ENCODE peak calls at places on chromosome 9, in four cellular contexts. Z is aorta, S is tibial nerve, R is A549. B is an unnamed sample.

GRCh38 chr9:38681747-38682227 is 38.1 kb downstream of the FAM240B start:
- DNase-seq in Z (no peak), S (no peak), R (no peak), B (peak; percentile 91)

GRCh38 chr9:109115931-109116541 is 3.7 kb downstream of the TMEM245 start:
- DNase-seq in R (no peak), S (no peak), Z (peak; percentile 61), B (no peak)

GRCh38 chr9:136742640-136743391 is at the start of gene LCN10:
- DNase-seq in R (no peak), Z (no peak), S (no peak), B (no peak)

GRCh38 chr9:124357591-124358361 is 57.5 kb downstream of the PSMB7 start:
- DNase-seq in S (no peak), Z (no peak), R (no peak), B (no peak)

GRCh38 chr9:128081052-128081451 is 13.0 kb downstream of the SLC25A25 start:
- DNase-seq in R (no peak), Z (no peak), S (peak; percentile 48), B (peak; percentile 95)

GRCh38 chr9:100884518-100884917 is 144.0 kb upstream of the PLPPR1 start:
- DNase-seq in R (no peak), S (no peak), Z (no peak), B (no peak)

GRCh38 chr9:80251778-80252177 is 680.0 kb downstream of the TLE4 start:
- DNase-seq in S (no peak), Z (no peak), R (no peak), B (no peak)

GRCh38 chr9:36486454-36486932 is 86.2 kb upstream of the MELK start:
- DNase-seq in S (no peak), R (no peak), Z (no peak), B (peak; percentile 59)

GRCh38 chr9:34994429-34995287 is 5.1 kb downstream of the DNAJB5 start:
- DNase-seq in R (peak; percentile 58), Z (no peak), S (no peak), B (peak; percentile 56)

GRCh38 chr9:96232539-96233241 is 69.3 kb downstream of the HSD17B3 start:
- DNase-seq in R (peak; percentile 57), S (peak; percentile 91), Z (no peak), B (peak; percentile 83)

GRCh38 chr9:72065076-72065475 is 4.7 kb upstream of the C9orf57 start:
- DNase-seq in S (no peak), Z (no peak), R (no peak), B (no peak)

GRCh38 chr9:89677696-89678393 is 73.0 kb downstream of the GADD45G start:
- DNase-seq in R (no peak), S (no peak), Z (no peak), B (no peak)

GRCh38 chr9:121023064-121023463 is 27.0 kb downstream of the C5 start:
- DNase-seq in Z (no peak), R (peak; percentile 69), S (no peak), B (peak; percentile 7)

GRCh38 chr9:2478421-2478820 is 143.2 kb upstream of the VLDLR start:
- DNase-seq in R (peak; percentile 37), Z (no peak), S (no peak), B (no peak)
- H3K4me3 ChIP-seq in R (no peak overlapping the region), Z (no peak overlapping the region), S (no peak overlapping the region), B (no peak overlapping the region)

GRCh38 chr9:131406567-131407436 is 12.9 kb downstream of the PRRC2B start:
- DNase-seq in S (no peak), R (no peak), Z (peak; percentile 8), B (peak; percentile 56)
- H3K4me3 ChIP-seq in S (no peak overlapping the region), R (no peak overlapping the region), Z (no peak overlapping the region), B (peak overlapping the region; percentile 46)

GRCh38 chr9:97905228-97905627 is 17.1 kb downstream of the TRMO start:
- DNase-seq in R (no peak), Z (no peak), S (no peak), B (no peak)

GRCh38 chr9:97907632-97908031 is 14.7 kb downstream of the TRMO start:
- DNase-seq in Z (no peak), S (no peak), R (no peak), B (no peak)

GRCh38 chr9:97907051-97907450 is 15.2 kb downstream of the TRMO start:
- DNase-seq in Z (no peak), S (no peak), R (no peak), B (no peak)

GRCh38 chr9:97904725-97905124 is 17.6 kb downstream of the TRMO start:
- DNase-seq in S (no peak), R (no peak), Z (no peak), B (no peak)

DNA sequence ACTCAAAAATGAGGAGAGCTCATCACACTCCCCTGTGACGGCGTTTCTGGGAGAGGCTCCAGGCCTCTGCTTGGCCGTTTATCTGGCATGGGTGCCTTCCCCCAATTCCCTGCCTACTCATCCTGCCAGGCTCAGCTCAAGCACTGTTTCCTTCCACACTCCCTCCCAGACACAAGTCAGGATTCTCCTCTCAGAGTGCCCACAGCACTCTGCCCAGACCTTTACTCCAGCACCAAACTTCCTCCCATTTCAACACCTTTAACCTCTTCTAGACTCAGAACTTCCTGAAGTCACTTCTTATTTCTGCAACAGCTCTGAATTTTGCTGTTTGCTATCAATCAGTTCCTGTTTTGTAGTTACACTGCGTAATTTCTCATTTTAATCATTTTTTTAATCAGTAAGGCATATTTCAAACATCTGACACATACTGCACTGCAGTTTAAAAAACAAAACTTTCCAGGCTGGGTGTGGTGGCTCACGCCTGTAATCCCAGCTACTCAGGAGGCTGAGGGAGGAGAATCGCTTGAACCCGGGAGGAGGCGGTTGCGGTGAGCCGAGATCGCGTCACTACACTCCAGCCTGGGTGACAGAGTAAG is 16.0 kb downstream of the TRMO start:
- DNase-seq in R (no peak), Z (no peak), S (no peak), B (no peak)
- H3K4me3 ChIP-seq in R (no peak overlapping the region), Z (no peak overlapping the region), S (no peak overlapping the region), B (no peak overlapping the region)

GRCh38 chr9:134557331-134557730 is 84.3 kb upstream of the COL5A1 start:
- DNase-seq in R (no peak), Z (peak; percentile 21), S (no peak), B (no peak)

GRCh38 chr9:134556531-134557068 is 85.0 kb upstream of the COL5A1 start:
- DNase-seq in Z (no peak), S (no peak), R (no peak), B (peak; percentile 27)

GRCh38 chr9:134553061-134553891 is 88.3 kb upstream of the COL5A1 start:
- DNase-seq in Z (no peak), R (no peak), S (no peak), B (no peak)

GRCh38 chr9:134554011-134554749 is 87.4 kb upstream of the COL5A1 start:
- DNase-seq in S (no peak), R (no peak), Z (no peak), B (no peak)

DNA sequence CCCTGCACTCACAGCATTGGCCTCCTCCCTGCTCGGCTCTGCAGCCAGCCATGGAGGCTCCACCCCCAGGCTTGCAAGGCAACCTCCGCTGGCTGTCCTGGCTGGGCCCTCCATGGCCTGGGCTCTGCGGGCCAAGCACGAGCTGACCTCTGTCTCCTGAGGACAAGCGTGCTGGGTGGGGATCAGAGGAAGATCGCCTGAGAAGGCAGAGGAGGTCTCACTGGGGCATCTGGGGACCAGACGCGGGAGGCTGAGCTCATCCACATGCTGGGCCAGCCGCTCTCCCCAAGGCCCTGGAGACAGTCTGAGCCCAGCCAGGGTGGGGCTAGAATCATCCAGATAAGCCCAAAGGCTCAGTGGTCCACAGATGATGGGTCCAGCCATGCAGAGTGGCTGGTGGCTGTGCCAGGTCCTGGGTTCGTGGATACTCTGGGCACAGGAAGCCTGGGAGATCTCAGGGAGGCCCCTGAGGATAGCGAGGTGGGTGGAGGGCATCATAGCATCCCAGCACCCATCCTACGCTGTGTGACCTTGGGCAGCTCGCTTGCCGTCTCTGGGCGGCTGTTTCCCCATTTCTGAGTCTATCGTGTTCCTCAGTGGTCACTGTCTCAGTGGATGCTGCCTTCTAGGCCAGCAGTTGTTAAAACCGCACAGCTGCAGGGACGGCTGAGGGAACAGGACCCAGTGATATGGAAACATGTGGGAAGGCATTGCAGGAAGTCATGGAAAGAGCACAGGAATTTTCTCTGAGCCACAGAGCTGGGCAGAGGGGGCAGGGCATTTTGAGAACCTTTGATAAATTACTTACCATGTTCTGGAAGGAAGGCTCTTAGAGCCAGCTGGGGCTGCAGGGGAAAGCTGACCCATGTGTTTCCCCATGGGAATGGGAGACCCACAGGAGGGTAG is 86.6 kb upstream of the COL5A1 start:
- DNase-seq in S (no peak), R (no peak), Z (no peak), B (no peak)
- H3K4me3 ChIP-seq in S (no peak overlapping the region), R (no peak overlapping the region), Z (no peak overlapping the region), B (no peak overlapping the region)

B was measured in adipocyte.